ENCODE peak calls at places on chromosome 21, in four cellular contexts. One of them, this sample, is unnamed.

GRCh38 chr21:38793926-38794713 is 11.6 kb upstream of the ETS2 start:
- DNase-seq in heart left ventricle: no peak
- DNase-seq in fibroblast of the aortic adventitia: no peak
- DNase-seq in brain microvascular endothelial cell: no peak
- DNase-seq in this sample: no peak

GRCh38 chr21:17821121-17821520 is 2.0 kb upstream of the C21orf91 start:
- DNase-seq in heart left ventricle: no peak
- DNase-seq in fibroblast of the aortic adventitia: no peak
- DNase-seq in brain microvascular endothelial cell: no peak
- DNase-seq in this sample: no peak

GRCh38 chr21:32520885-32521735 is 64.2 kb downstream of the TCP10L start:
- DNase-seq in fibroblast of the aortic adventitia: peak; percentile 99
- DNase-seq in heart left ventricle: peak; percentile 94
- DNase-seq in brain microvascular endothelial cell: peak; percentile 92
- DNase-seq in this sample: peak; percentile 99

GRCh38 chr21:44533891-44534627 is 5.9 kb downstream of the KRTAP10-1 start:
- DNase-seq in fibroblast of the aortic adventitia: no peak
- DNase-seq in heart left ventricle: no peak
- DNase-seq in brain microvascular endothelial cell: no peak
- DNase-seq in this sample: no peak

GRCh38 chr21:22791986-22792560 is 1793.9 kb downstream of the NCAM2 start:
- DNase-seq in heart left ventricle: no peak
- DNase-seq in brain microvascular endothelial cell: peak; percentile 24
- DNase-seq in fibroblast of the aortic adventitia: peak; percentile 67
- DNase-seq in this sample: peak; percentile 16

GRCh38 chr21:32096411-32096810 is 182.4 kb downstream of the MIS18A start:
- DNase-seq in heart left ventricle: no peak
- DNase-seq in brain microvascular endothelial cell: no peak
- DNase-seq in fibroblast of the aortic adventitia: peak; percentile 4
- DNase-seq in this sample: no peak

GRCh38 chr21:39317134-39318090 is 4.0 kb upstream of the BRWD1 start:
- DNase-seq in brain microvascular endothelial cell: no peak
- DNase-seq in heart left ventricle: no peak
- DNase-seq in fibroblast of the aortic adventitia: no peak
- DNase-seq in this sample: no peak

GRCh38 chr21:40471103-40471502 is 375.9 kb downstream of the DSCAM start:
- DNase-seq in fibroblast of the aortic adventitia: no peak
- DNase-seq in brain microvascular endothelial cell: no peak
- DNase-seq in heart left ventricle: no peak
- DNase-seq in this sample: no peak

GRCh38 chr21:43929217-43929971 is 64.4 kb downstream of the AGPAT3 start:
- DNase-seq in fibroblast of the aortic adventitia: no peak
- DNase-seq in brain microvascular endothelial cell: no peak
- DNase-seq in heart left ventricle: peak; percentile 82
- DNase-seq in this sample: no peak

GRCh38 chr21:38699048-38699447 is 106.7 kb upstream of the ETS2 start:
- DNase-seq in heart left ventricle: no peak
- DNase-seq in brain microvascular endothelial cell: no peak
- DNase-seq in fibroblast of the aortic adventitia: no peak
- DNase-seq in this sample: no peak

GRCh38 chr21:32562426-32562825 is 22.9 kb downstream of the TCP10L start:
- DNase-seq in fibroblast of the aortic adventitia: peak; percentile 91
- DNase-seq in heart left ventricle: no peak
- DNase-seq in brain microvascular endothelial cell: peak; percentile 56
- DNase-seq in this sample: peak; percentile 24

GRCh38 chr21:39048064-39048463 is 135.2 kb downstream of the PSMG1 start:
- DNase-seq in fibroblast of the aortic adventitia: peak; percentile 14
- DNase-seq in brain microvascular endothelial cell: peak; percentile 48
- DNase-seq in heart left ventricle: no peak
- DNase-seq in this sample: peak; percentile 65

GRCh38 chr21:31326478-31327247 is 17.4 kb downstream of the TIAM1 start:
- DNase-seq in heart left ventricle: no peak
- DNase-seq in fibroblast of the aortic adventitia: peak; percentile 51
- DNase-seq in brain microvascular endothelial cell: no peak
- DNase-seq in this sample: no peak

GRCh38 chr21:21163904-21164303 is 165.7 kb downstream of the NCAM2 start:
- DNase-seq in brain microvascular endothelial cell: peak; percentile 52
- DNase-seq in fibroblast of the aortic adventitia: peak; percentile 87
- DNase-seq in heart left ventricle: no peak
- DNase-seq in this sample: peak; percentile 17

GRCh38 chr21:17640821-17641220 is 28.1 kb upstream of the BTG3 start:
- DNase-seq in fibroblast of the aortic adventitia: no peak
- DNase-seq in brain microvascular endothelial cell: no peak
- DNase-seq in heart left ventricle: no peak
- DNase-seq in this sample: no peak

GRCh38 chr21:27168084-27168483 is 201.2 kb upstream of the ADAMTS5 start:
- DNase-seq in brain microvascular endothelial cell: no peak
- DNase-seq in fibroblast of the aortic adventitia: peak; percentile 46
- DNase-seq in heart left ventricle: no peak
- DNase-seq in this sample: no peak

GRCh38 chr21:40179167-40179566 is 311.9 kb downstream of the PCP4 start:
- DNase-seq in fibroblast of the aortic adventitia: no peak
- DNase-seq in brain microvascular endothelial cell: no peak
- DNase-seq in heart left ventricle: no peak
- DNase-seq in this sample: no peak

GRCh38 chr21:43209575-43210453 is 41.0 kb downstream of the CRYAA start:
- DNase-seq in heart left ventricle: peak; percentile 68
- DNase-seq in brain microvascular endothelial cell: peak; percentile 96
- DNase-seq in fibroblast of the aortic adventitia: peak; percentile 20
- DNase-seq in this sample: no peak

GRCh38 chr21:31410763-31411278 is 66.8 kb upstream of the TIAM1 start:
- DNase-seq in brain microvascular endothelial cell: no peak
- DNase-seq in heart left ventricle: no peak
- DNase-seq in fibroblast of the aortic adventitia: no peak
- DNase-seq in this sample: no peak

GRCh38 chr21:32143222-32143939 is 135.5 kb downstream of the MIS18A start:
- DNase-seq in fibroblast of the aortic adventitia: peak; percentile 59
- DNase-seq in brain microvascular endothelial cell: no peak
- DNase-seq in heart left ventricle: peak; percentile 65
- DNase-seq in this sample: no peak

GRCh38 chr21:16302851-16303282 is 573.1 kb downstream of the USP25 start:
- DNase-seq in heart left ventricle: no peak
- DNase-seq in brain microvascular endothelial cell: peak; percentile 89
- DNase-seq in fibroblast of the aortic adventitia: peak; percentile 77
- DNase-seq in this sample: no peak

GRCh38 chr21:22965455-22966125 is 1967.4 kb downstream of the NCAM2 start:
- DNase-seq in brain microvascular endothelial cell: no peak
- DNase-seq in fibroblast of the aortic adventitia: no peak
- DNase-seq in heart left ventricle: no peak
- DNase-seq in this sample: peak; percentile 33

GRCh38 chr21:30248844-30249243 is 32.9 kb upstream of the CLDN8 start:
- DNase-seq in brain microvascular endothelial cell: no peak
- DNase-seq in fibroblast of the aortic adventitia: no peak
- DNase-seq in heart left ventricle: no peak
- DNase-seq in this sample: no peak

GRCh38 chr21:38491536-38491935 is 6.7 kb downstream of the ERG start:
- DNase-seq in brain microvascular endothelial cell: no peak
- DNase-seq in fibroblast of the aortic adventitia: peak; percentile 35
- DNase-seq in heart left ventricle: no peak
- DNase-seq in this sample: no peak

GRCh38 chr21:38914531-38915385 is 109.0 kb downstream of the ETS2 start:
- DNase-seq in fibroblast of the aortic adventitia: peak; percentile 43
- DNase-seq in brain microvascular endothelial cell: no peak
- DNase-seq in heart left ventricle: no peak
- DNase-seq in this sample: no peak

GRCh38 chr21:32278068-32278467 is 781 bp downstream of the MIS18A start:
- DNase-seq in fibroblast of the aortic adventitia: no peak
- DNase-seq in brain microvascular endothelial cell: no peak
- DNase-seq in heart left ventricle: no peak
- DNase-seq in this sample: no peak

GRCh38 chr21:31337991-31338891 is 5.8 kb downstream of the TIAM1 start:
- DNase-seq in heart left ventricle: no peak
- DNase-seq in brain microvascular endothelial cell: no peak
- DNase-seq in fibroblast of the aortic adventitia: no peak
- DNase-seq in this sample: no peak

GRCh38 chr21:23899561-23899960 is 1707.7 kb downstream of the MRPL39 start:
- DNase-seq in brain microvascular endothelial cell: no peak
- DNase-seq in heart left ventricle: no peak
- DNase-seq in fibroblast of the aortic adventitia: no peak
- DNase-seq in this sample: no peak

GRCh38 chr21:38970765-38971164 is 165.0 kb downstream of the ETS2 start:
- DNase-seq in brain microvascular endothelial cell: no peak
- DNase-seq in fibroblast of the aortic adventitia: no peak
- DNase-seq in heart left ventricle: no peak
- DNase-seq in this sample: no peak

GRCh38 chr21:26495283-26495849 is 77.7 kb downstream of the CYYR1 start:
- DNase-seq in fibroblast of the aortic adventitia: no peak
- DNase-seq in heart left ventricle: no peak
- DNase-seq in brain microvascular endothelial cell: no peak
- DNase-seq in this sample: no peak

GRCh38 chr21:17003221-17003620 is 509.6 kb upstream of the CXADR start:
- DNase-seq in fibroblast of the aortic adventitia: peak; percentile 54
- DNase-seq in heart left ventricle: no peak
- DNase-seq in brain microvascular endothelial cell: peak; percentile 14
- DNase-seq in this sample: no peak

GRCh38 chr21:44279621-44280260 is 5.9 kb upstream of the AIRE start:
- DNase-seq in brain microvascular endothelial cell: no peak
- DNase-seq in fibroblast of the aortic adventitia: no peak
- DNase-seq in heart left ventricle: peak; percentile 48
- DNase-seq in this sample: no peak

GRCh38 chr21:32599146-32599925 is 12.8 kb downstream of the CFAP298 start:
- DNase-seq in fibroblast of the aortic adventitia: no peak
- DNase-seq in heart left ventricle: no peak
- DNase-seq in brain microvascular endothelial cell: no peak
- DNase-seq in this sample: no peak

GRCh38 chr21:16124397-16125130 is 394.8 kb downstream of the USP25 start:
- DNase-seq in fibroblast of the aortic adventitia: peak; percentile 94
- DNase-seq in brain microvascular endothelial cell: peak; percentile 48
- DNase-seq in heart left ventricle: no peak
- DNase-seq in this sample: peak; percentile 81

GRCh38 chr21:42770717-42771502 is 108.4 kb downstream of the WDR4 start:
- DNase-seq in fibroblast of the aortic adventitia: no peak
- DNase-seq in brain microvascular endothelial cell: no peak
- DNase-seq in heart left ventricle: peak; percentile 28
- DNase-seq in this sample: no peak

GRCh38 chr21:19853061-19853460 is 1145.1 kb upstream of the NCAM2 start:
- DNase-seq in brain microvascular endothelial cell: no peak
- DNase-seq in fibroblast of the aortic adventitia: no peak
- DNase-seq in heart left ventricle: no peak
- DNase-seq in this sample: no peak
- H3K4me3 ChIP-seq in brain microvascular endothelial cell: no peak overlapping the region
- H3K4me3 ChIP-seq in fibroblast of the aortic adventitia: no peak overlapping the region
- H3K4me3 ChIP-seq in heart left ventricle: no peak overlapping the region
- H3K4me3 ChIP-seq in this sample: no peak overlapping the region

DNA sequence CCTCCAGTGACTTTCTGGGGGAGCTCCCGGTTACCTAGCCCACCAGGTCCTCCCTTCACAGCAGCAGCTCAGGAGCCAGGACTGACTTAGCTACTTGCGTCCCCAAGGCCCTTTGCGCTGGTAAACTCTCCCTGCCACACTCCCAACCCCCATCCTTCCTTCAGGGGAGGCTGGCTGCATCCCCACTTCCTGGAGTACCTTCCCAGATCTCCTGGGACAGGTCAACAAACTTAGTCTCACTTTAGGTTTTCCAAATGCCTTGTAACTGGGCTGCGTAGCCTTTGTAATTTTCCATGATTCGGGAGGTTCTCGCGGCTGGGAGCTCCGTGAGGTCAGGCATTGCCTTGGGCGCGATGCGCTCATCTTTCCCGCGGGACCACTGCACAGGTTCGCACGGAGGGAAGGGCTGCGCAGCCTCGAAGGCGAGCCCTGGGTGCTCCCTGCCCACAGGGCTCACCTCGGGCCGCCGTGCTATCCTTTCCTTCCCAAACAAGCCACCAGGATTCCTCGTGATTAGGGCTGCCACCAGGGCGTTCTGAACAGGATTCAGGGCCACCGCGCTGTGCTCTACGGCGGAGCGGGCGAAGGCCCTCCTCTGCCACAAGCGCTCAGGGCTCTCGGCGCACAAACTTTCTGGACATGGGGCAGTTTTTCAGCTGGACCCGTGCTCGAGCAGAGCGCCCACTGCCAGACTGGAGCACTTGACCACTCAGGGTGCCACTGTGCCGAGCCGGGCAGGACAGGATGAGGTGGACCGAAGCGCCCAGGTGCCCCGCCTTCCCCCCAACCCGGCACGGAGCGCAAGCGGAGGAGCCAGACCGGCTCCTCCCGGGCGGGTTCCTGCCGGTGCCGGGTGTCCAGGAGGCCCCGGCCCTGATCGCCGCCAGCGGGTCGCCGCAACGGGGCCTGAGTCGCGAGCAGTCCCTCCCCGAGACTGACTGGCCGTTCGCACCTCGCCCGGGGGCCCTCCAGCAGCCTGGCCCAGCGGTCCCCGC is 1.1 kb downstream of the TMPRSS2 start:
- DNase-seq in heart left ventricle: no peak
- DNase-seq in brain microvascular endothelial cell: no peak
- DNase-seq in fibroblast of the aortic adventitia: no peak
- DNase-seq in this sample: no peak
- H3K4me3 ChIP-seq in heart left ventricle: peak overlapping the region; percentile 23
- H3K4me3 ChIP-seq in brain microvascular endothelial cell: no peak overlapping the region
- H3K4me3 ChIP-seq in fibroblast of the aortic adventitia: no peak overlapping the region
- H3K4me3 ChIP-seq in this sample: no peak overlapping the region

GRCh38 chr21:34524671-34525601 is 12.9 kb upstream of the KCNE1 start:
- DNase-seq in fibroblast of the aortic adventitia: peak; percentile 75
- DNase-seq in heart left ventricle: no peak
- DNase-seq in brain microvascular endothelial cell: no peak
- DNase-seq in this sample: no peak
- H3K4me3 ChIP-seq in fibroblast of the aortic adventitia: peak overlapping the region; percentile 58
- H3K4me3 ChIP-seq in heart left ventricle: peak overlapping the region; percentile 56
- H3K4me3 ChIP-seq in brain microvascular endothelial cell: peak overlapping the region; percentile 60
- H3K4me3 ChIP-seq in this sample: peak overlapping the region; percentile 45

DNA sequence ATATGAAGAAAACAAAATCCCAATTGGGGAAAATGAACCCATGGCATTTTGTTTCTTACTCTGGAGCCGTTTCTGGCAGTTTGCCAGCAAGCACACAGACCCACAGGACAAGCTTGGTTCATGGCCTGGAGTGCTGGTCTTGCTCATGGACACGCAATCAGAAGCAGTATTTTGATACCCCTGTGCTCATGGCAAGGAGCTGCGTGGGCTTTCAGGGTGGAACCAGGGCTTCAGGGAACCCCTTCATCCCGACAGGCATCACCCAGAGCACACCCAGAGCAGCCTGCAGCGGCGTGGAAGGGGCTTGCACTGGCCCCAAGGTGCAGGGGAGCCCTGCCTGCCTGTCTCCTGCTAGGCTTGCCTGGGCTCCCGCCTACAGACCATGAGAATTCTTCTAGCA is 45.4 kb upstream of the PCBP3 start:
- DNase-seq in heart left ventricle: no peak
- DNase-seq in brain microvascular endothelial cell: no peak
- DNase-seq in fibroblast of the aortic adventitia: no peak
- DNase-seq in this sample: no peak
- H3K4me3 ChIP-seq in heart left ventricle: no peak overlapping the region
- H3K4me3 ChIP-seq in brain microvascular endothelial cell: no peak overlapping the region
- H3K4me3 ChIP-seq in fibroblast of the aortic adventitia: no peak overlapping the region
- H3K4me3 ChIP-seq in this sample: no peak overlapping the region

This sample was measured in retinal pigment epithelial cell.